ENCODE peak calls at places on chromosomes 3 and 15, in seven cellular contexts. P is IMR-90; W is aorta; B is CD4-positive, alpha-beta T cell; Z is AG04450; J is brain microvascular endothelial cell; I is heart left ventricle. G is an unnamed sample. For H3K27me3, the result is how much of the 10 kb centered on the place peaks cover.

GRCh38 chr15:85142324-85142723 is 160.7 kb downstream of the PDE8A start:
- DNase-seq in P (peak), W (no peak), B (no peak), Z (no peak), J (peak), I (no peak), G (no peak)

GRCh38 chr15:46644493-46645481 is 1010.0 kb downstream of the SQOR start:
- DNase-seq in P (no peak), W (no peak), B (no peak), Z (no peak), J (no peak), I (no peak), G (no peak)

GRCh38 chr15:99451484-99451883 is 114.3 kb upstream of the MEF2A start:
- DNase-seq in P (no peak), W (no peak), B (no peak), Z (no peak), J (no peak), I (no peak), G (no peak)

GRCh38 chr3:108342829-108343478 is 46.6 kb downstream of the HHLA2 start:
- DNase-seq in P (peak), W (no peak), B (no peak), Z (no peak), J (peak), I (no peak), G (no peak)

GRCh38 chr3:171974986-171975837 is 64.2 kb upstream of the FNDC3B start:
- DNase-seq in P (peak), W (no peak), B (no peak), Z (peak), J (peak), I (no peak), G (no peak)

GRCh38 chr15:71651750-71652186 is 158.6 kb upstream of the NR2E3 start:
- DNase-seq in P (peak), W (no peak), B (no peak), Z (peak), J (peak), I (no peak), G (no peak)

GRCh38 chr15:52728899-52729298 is 49.7 kb upstream of the ATOSA start:
- DNase-seq in P (peak), W (no peak), B (no peak), Z (peak), J (no peak), I (no peak), G (no peak)

GRCh38 chr3:118196183-118196582 is 838.5 kb downstream of the IGSF11 start:
- DNase-seq in P (no peak), W (no peak), B (no peak), Z (no peak), J (no peak), I (no peak), G (no peak)

GRCh38 chr15:100849021-100849831 is 30.4 kb upstream of the ALDH1A3 start:
- DNase-seq in P (peak), W (peak), B (peak), Z (no peak), J (peak), I (peak), G (peak)

GRCh38 chr15:57875347-57875746 is 168.8 kb downstream of the POLR2M start:
- DNase-seq in P (no peak), W (no peak), B (no peak), Z (no peak), J (no peak), I (no peak), G (no peak)

GRCh38 chr15:57872281-57873010 is 165.9 kb downstream of the POLR2M start:
- DNase-seq in P (no peak), W (no peak), B (no peak), Z (no peak), J (no peak), I (no peak), G (no peak)

GRCh38 chr15:57878573-57878972 is 172.1 kb downstream of the POLR2M start:
- DNase-seq in P (no peak), W (no peak), B (no peak), Z (no peak), J (no peak), I (no peak), G (no peak)

GRCh38 chr15:57867970-57868791 is 161.7 kb downstream of the POLR2M start:
- DNase-seq in P (no peak), W (no peak), B (no peak), Z (no peak), J (no peak), I (no peak), G (no peak)

DNA sequence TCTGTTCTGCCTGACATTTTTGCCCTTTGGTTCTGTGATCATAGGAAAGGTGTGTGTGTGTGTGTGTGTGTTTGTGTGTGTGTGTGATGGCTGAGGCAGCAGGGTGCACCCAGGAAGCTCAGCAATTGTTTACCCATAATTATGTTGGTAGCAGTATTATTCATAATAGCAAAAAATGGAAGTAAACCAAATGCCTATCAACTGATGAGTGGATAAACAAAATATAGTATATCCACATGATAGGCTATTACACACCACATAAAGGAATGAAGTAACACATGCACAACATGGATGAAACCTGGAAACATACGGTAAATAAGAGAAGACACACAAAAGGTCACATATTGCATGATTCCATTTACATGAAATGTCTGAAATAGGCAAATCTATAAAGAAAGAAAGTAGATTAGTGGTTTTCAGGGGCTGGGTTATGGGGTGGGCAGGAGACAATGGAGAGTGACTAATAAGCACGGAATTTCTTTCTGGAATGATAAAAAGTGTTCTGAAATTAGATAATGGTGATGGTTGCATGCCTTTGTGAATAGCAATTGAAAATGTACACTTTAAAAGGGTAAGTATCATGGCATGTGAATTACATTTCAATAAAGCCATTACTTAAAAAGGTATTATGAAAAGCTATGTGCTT is 167.2 kb downstream of the POLR2M start:
- DNase-seq in P (peak), W (no peak), B (no peak), Z (no peak), J (peak), I (no peak), G (no peak)
- H3K27me3 ChIP-seq in P (under half), W (under half), B (under half), Z (under half), J (under half), I (under half), G (under half)

DNA sequence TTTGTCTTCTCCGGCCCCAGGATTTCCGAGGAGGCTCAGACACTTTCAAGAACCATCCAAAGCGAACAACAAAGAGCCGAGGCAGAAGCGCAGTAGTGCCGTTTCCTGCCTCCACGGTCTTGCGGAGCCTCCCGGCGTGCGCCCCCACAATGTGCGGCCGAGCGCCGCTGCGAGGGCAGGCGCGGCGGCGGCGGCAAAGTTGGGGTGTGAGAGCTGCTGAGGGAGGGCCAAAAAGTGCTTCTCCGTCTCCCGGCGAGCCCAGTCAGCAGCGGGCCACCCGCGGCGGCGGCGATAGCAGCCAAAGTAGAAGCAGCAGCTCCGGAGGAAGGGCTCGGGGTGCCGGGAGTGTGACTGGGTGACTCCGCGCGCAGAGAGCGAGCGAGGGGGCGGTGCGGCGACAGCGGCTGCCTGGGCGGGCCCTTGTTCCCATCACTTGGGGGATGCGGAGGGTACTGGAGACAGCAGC is 749.1 kb downstream of the ROBO1 start:
- DNase-seq in P (peak), W (peak), B (no peak), Z (no peak), J (peak), I (peak), G (peak)
- H3K27ac ChIP-seq in P (peak), W (no peak), B (no peak), Z (peak), J (peak), I (peak), G (peak)

GRCh38 chr3:147389265-147390175 is 16.8 kb downstream of the ZIC4 start:
- DNase-seq in P (no peak), W (no peak), B (no peak), Z (no peak), J (no peak), I (no peak), G (no peak)

GRCh38 chr3:147391726-147392082 is 14.6 kb downstream of the ZIC4 start:
- DNase-seq in P (no peak), W (no peak), B (no peak), Z (no peak), J (no peak), I (no peak), G (no peak)

GRCh38 chr3:147390589-147391569 is 15.5 kb downstream of the ZIC4 start:
- DNase-seq in P (no peak), W (no peak), B (no peak), Z (no peak), J (no peak), I (no peak), G (no peak)

GRCh38 chr3:147387550-147388394 is 18.6 kb downstream of the ZIC4 start:
- DNase-seq in P (no peak), W (no peak), B (no peak), Z (no peak), J (no peak), I (no peak), G (no peak)

DNA sequence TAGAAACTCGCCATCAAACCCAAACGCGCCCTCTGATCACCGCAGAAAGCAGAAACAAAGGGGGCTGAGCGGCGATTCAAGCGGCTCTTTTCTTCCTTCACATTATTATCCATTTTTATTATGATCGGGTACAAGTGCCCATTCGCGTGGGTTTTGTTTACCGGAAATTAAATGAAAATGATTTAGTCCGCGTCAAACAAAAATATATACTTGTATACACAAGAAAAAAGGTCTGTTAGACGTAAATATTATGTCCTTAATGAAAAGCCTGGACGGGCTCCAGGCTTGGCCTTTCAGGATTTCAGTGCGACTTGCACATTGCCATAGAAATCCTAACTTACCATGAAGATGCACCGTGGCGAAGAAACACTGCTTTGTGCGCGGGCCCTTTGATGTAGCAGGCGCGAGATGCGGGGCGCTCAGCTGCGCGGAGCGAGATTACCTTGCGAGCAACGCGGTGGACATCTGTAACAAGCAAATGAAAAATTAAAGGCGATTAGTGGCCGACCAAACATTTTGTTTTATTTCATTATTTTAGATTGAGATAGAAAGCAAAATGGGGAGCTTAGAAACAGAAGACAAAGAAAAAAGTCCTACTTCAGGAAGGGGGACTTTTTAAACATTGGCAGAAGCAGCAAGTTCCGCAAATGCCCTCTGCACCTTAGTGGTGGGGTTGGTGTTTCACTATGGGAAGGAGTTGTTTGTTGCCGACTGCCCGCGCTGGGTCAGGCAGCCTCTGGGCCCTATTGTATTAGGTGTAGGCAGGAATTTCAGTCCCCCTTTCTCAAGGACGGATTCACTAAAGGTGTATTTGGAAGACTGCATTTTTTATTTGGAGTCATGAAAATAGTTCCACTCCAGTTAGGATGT is 17.7 kb downstream of the ZIC4 start:
- DNase-seq in P (no peak), W (no peak), B (no peak), Z (no peak), J (no peak), I (no peak), G (no peak)
- H3K27me3 ChIP-seq in P (half or more), W (under half), B (half or more), Z (half or more), J (under half), I (half or more), G (half or more)

DNA sequence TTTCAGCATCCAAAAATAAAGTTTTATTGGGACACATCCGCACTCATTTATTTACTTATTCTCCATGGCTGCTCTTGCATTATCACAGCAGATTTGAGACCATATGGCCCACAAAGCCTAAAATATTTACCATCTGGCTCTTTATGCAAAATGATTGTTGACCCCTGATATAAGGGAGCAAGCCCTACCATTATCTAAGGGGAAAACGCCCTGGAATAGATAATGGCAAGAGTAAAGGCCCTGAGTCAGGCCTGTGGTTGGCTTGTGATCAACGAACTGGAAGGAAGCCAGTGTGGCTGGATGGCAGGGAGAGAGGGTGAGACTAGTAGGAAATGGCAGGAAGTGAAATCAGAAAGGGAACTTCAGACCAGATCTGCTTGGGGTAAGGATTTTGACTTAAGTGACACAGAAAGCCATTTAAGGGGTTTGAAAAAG is 24.6 kb upstream of the DMXL2 start:
- DNase-seq in P (peak), W (peak), B (no peak), Z (no peak), J (peak), I (peak), G (peak)
- H3K27ac ChIP-seq in P (no peak), W (no peak), B (no peak), Z (no peak), J (no peak), I (no peak), G (no peak)

DNA sequence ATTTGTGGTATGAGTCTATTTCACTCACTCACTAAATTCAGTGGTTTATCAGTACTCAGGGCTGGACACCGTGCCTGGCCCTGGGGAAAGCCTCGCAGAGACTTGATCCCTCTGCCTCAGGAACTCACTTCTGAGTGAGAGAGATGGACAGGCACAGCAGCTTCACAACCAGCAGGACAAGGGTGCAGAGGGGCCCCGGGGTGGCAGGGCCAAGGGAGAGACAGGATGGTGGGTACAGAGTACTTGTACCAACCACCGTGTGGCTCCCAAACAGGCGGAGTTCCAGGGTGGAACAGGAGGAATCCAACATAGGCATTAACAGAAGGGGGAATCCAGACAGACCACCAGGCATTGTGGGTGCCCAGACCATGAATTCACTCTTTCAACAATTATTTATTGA is 143.7 kb downstream of the MEGF11 start:
- DNase-seq in P (no peak), W (no peak), B (no peak), Z (no peak), J (no peak), I (no peak), G (no peak)
- H3K27me3 ChIP-seq in P (half or more), W (under half), B (under half), Z (under half), J (under half), I (under half), G (under half)

DNA sequence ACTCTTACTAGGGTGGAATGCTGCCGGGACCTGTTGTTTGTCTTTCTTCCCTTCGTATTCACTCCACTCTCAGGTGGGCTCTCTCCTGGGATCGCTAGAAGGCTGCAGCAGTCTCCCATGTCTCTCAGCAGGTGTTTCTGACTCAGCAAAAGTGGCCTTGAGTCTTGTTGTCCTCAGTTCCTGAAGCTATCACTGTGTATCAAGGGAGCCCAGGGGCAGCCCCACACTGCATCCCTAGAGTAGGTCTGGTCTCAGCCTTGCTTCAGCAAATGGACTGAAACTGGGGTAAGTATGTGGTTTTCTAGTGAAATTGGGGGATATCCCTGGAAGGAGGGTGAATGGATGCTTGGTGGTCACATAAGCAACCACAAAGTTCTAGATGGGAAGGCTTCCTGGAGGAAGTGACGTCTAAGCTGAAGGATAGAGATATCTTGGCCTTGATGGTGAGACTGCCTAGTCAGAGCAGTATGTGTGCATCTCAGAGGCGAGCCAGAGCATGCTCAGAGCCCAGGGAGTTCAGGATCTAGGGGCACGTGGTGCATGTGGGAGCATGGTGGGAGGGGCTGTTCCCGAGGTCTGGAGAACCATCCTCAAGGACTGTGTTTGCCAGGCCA is 38.4 kb downstream of the TMEM158 start:
- DNase-seq in P (no peak), W (no peak), B (no peak), Z (no peak), J (no peak), I (no peak), G (no peak)
- H3K27ac ChIP-seq in P (no peak), W (no peak), B (no peak), Z (no peak), J (no peak), I (no peak), G (no peak)

GRCh38 chr3:101849714-101850326 is 506 bp downstream of the NFKBIZ start:
- DNase-seq in P (no peak), W (peak), B (peak), Z (no peak), J (no peak), I (peak), G (peak)

GRCh38 chr3:101848754-101849713 is at the start of gene NFKBIZ:
- DNase-seq in P (peak), W (peak), B (peak), Z (peak), J (peak), I (peak), G (peak)

GRCh38 chr3:101851072-101851471 is 1.8 kb downstream of the NFKBIZ start:
- DNase-seq in P (no peak), W (no peak), B (no peak), Z (no peak), J (no peak), I (no peak), G (no peak)

GRCh38 chr3:101851833-101852232 is 2.5 kb downstream of the NFKBIZ start:
- DNase-seq in P (no peak), W (no peak), B (no peak), Z (no peak), J (no peak), I (no peak), G (no peak)

DNA sequence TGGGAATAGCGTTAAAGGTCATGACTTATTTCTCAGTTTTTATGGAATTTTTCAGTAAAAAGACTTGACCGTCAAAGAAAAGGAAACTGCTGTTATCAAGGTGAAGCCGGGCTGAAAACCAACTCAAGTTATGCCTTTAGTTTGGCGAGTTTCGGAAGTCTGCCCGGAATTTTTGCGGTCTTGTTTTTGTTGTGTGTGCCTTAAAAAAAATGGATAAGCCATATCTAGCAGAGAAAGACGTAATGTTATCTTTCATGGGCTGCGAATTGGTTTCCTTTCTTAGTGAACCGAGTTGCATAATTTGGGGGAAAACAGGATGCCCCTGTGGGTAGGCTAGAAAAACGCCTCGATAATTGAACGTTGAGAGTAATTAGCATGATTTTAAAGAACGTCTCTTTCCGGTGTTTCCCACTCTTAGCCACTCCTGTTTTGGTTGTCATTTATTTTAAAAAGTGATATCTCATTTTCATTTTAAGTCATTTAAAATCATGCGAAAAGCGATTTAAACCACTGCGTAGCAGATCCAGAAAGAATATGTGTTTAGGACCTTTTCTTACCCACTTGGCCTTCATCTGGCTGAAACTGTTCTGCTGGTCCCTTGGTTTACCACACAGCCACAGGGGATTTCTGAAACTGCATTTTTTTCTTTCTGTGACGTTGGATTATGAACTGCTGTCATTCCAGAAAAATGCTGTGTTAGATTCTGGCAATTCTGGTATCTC is 1.2 kb downstream of the NFKBIZ start:
- DNase-seq in P (peak), W (no peak), B (peak), Z (no peak), J (peak), I (no peak), G (no peak)
- H3K27me3 ChIP-seq in P (under half), W (under half), B (under half), Z (under half), J (under half), I (under half), G (under half)

GRCh38 chr15:75363786-75364185 is 4.6 kb downstream of the MAN2C1 start:
- DNase-seq in P (no peak), W (no peak), B (no peak), Z (no peak), J (no peak), I (no peak), G (no peak)

GRCh38 chr15:75361361-75361988 is 6.9 kb downstream of the MAN2C1 start:
- DNase-seq in P (no peak), W (peak), B (no peak), Z (no peak), J (no peak), I (no peak), G (no peak)

GRCh38 chr15:75360856-75361255 is 7.6 kb downstream of the MAN2C1 start:
- DNase-seq in P (no peak), W (peak), B (no peak), Z (no peak), J (no peak), I (no peak), G (no peak)

GRCh38 chr15:75361989-75362641 is 6.3 kb downstream of the MAN2C1 start:
- DNase-seq in P (no peak), W (peak), B (no peak), Z (no peak), J (no peak), I (no peak), G (no peak)

GRCh38 chr15:75362642-75363249 is 5.7 kb downstream of the MAN2C1 start:
- DNase-seq in P (no peak), W (no peak), B (no peak), Z (no peak), J (no peak), I (no peak), G (no peak)
- H3K27ac ChIP-seq in P (no peak), W (no peak), B (no peak), Z (no peak), J (no peak), I (no peak), G (no peak)

G was measured in pancreas.